ENCODE peak calls at places on chromosomes 3 and 15, in five cellular contexts. Q is GM13976, H is neural progenitor cell, E is BJ, I is cardiac muscle cell. G is an unnamed sample.

GRCh38 chr3:138180375-138181029 is 5.8 kb upstream of the DBR1 start:
- DNase-seq in Q (peak; percentile 38), H (peak; percentile 23), E (no peak), I (peak; percentile 58), G (no peak)

GRCh38 chr3:37812497-37812896 is 49.2 kb upstream of the CTDSPL start:
- DNase-seq in Q (no peak), H (no peak), E (no peak), I (peak; percentile 62), G (no peak)

GRCh38 chr15:101439285-101439919 is 50.1 kb downstream of the PCSK6 start:
- DNase-seq in Q (no peak), H (no peak), E (no peak), I (peak; percentile 80), G (no peak)

GRCh38 chr3:157301755-157302154 is 134.9 kb upstream of the PTX3 start:
- DNase-seq in Q (no peak), H (no peak), E (no peak), I (peak; percentile 21), G (no peak)

GRCh38 chr3:170331143-170331542 is 26.4 kb upstream of the SKIL start:
- DNase-seq in Q (no peak), H (no peak), E (no peak), I (no peak), G (no peak)

GRCh38 chr3:36486009-36486408 is 105.7 kb downstream of the STAC start:
- DNase-seq in Q (no peak), H (no peak), E (no peak), I (no peak), G (no peak)

GRCh38 chr3:71495708-71496472 is 87.6 kb downstream of the FOXP1 start:
- DNase-seq in Q (no peak), H (no peak), E (peak; percentile 79), I (peak; percentile 80), G (peak; percentile 82)

GRCh38 chr3:135667061-135667460 is 298.5 kb upstream of the PPP2R3A start:
- DNase-seq in Q (no peak), H (no peak), E (no peak), I (no peak), G (no peak)

GRCh38 chr3:183381179-183381578 is 47.2 kb downstream of the MCF2L2 start:
- DNase-seq in Q (no peak), H (no peak), E (no peak), I (peak; percentile 16), G (no peak)

GRCh38 chr15:74788716-74789151 is 6.9 kb downstream of the CSK start:
- DNase-seq in Q (peak; percentile 79), H (peak; percentile 21), E (no peak), I (no peak), G (no peak)

GRCh38 chr15:40093224-40093842 is 15.3 kb downstream of the BMF start:
- DNase-seq in Q (no peak), H (no peak), E (no peak), I (no peak), G (no peak)

GRCh38 chr15:51782357-51782896 is 31.0 kb downstream of the TMOD2 start:
- DNase-seq in Q (peak; percentile 28), H (peak; percentile 56), E (no peak), I (no peak), G (no peak)
- TF ChIP-seq CTCF in Q (no peak), H (peak; percentile 66), E (peak; percentile 23), I (peak; percentile 28), G (peak; percentile 3)

GRCh38 chr15:85475317-85475701 is 94.9 kb downstream of the AKAP13 start:
- DNase-seq in Q (no peak), H (no peak), E (no peak), I (no peak), G (no peak)

GRCh38 chr15:85477061-85477460 is 96.7 kb downstream of the AKAP13 start:
- DNase-seq in Q (no peak), H (no peak), E (no peak), I (no peak), G (no peak)

GRCh38 chr15:85479071-85479647 is 98.8 kb downstream of the AKAP13 start:
- DNase-seq in Q (no peak), H (no peak), E (no peak), I (peak; percentile 78), G (no peak)

GRCh38 chr15:85475711-85476110 is 95.3 kb downstream of the AKAP13 start:
- DNase-seq in Q (no peak), H (no peak), E (no peak), I (no peak), G (no peak)

GRCh38 chr15:85477730-85478129 is 97.3 kb downstream of the AKAP13 start:
- DNase-seq in Q (no peak), H (no peak), E (no peak), I (peak; percentile 57), G (no peak)
- TF ChIP-seq CTCF in Q (no peak), H (no peak), E (no peak), I (peak; percentile 25), G (no peak)

GRCh38 chr3:123071581-123071980 is 4.8 kb downstream of the PDIA5 start:
- DNase-seq in Q (no peak), H (no peak), E (no peak), I (no peak), G (no peak)

GRCh38 chr3:123072152-123072551 is 5.3 kb downstream of the PDIA5 start:
- DNase-seq in Q (no peak), H (no peak), E (no peak), I (peak; percentile 48), G (no peak)

GRCh38 chr3:123072564-123072963 is 5.7 kb downstream of the PDIA5 start:
- DNase-seq in Q (no peak), H (no peak), E (no peak), I (no peak), G (no peak)

GRCh38 chr3:123070471-123070870 is 3.6 kb downstream of the PDIA5 start:
- DNase-seq in Q (no peak), H (no peak), E (no peak), I (no peak), G (no peak)

GRCh38 chr3:123071146-123071545 is 4.3 kb downstream of the PDIA5 start:
- DNase-seq in Q (no peak), H (peak; percentile 38), E (no peak), I (peak; percentile 68), G (no peak)
- TF ChIP-seq CTCF in Q (no peak), H (peak; percentile 41), E (no peak), I (peak; percentile 33), G (no peak)

GRCh38 chr15:88603885-88604284 is 17.3 kb upstream of the AEN start:
- DNase-seq in Q (no peak), H (peak; percentile 34), E (no peak), I (no peak), G (no peak)
- TF ChIP-seq CTCF in Q (no peak), H (peak; percentile 47), E (no peak), I (no peak), G (no peak)

GRCh38 chr3:3015472-3016089 is 94.6 kb downstream of the IL5RA start:
- DNase-seq in Q (no peak), H (peak; percentile 63), E (no peak), I (peak; percentile 24), G (no peak)
- TF ChIP-seq CTCF in Q (no peak), H (peak; percentile 74), E (no peak), I (peak; percentile 21), G (no peak)